ENCODE peak calls at places on chromosomes 2 and 18, in six cellular contexts. I is pancreas; Q is SJSA1; Z is naive thymus-derived CD4-positive, alpha-beta T cell; U is psoas muscle; S is right cardiac atrium. B is an unnamed sample.
A peak's percentile ranks its signal among the peaks of the same experiment; 100 is the strongest.

GRCh38 chr18:78473563-78473962 is 506.1 kb upstream of the SALL3 start:
- DNase-seq in I (no peak), Q (no peak), U (no peak), S (no peak), Z (no peak), B (no peak)

GRCh38 chr2:176562359-176563043 is 293.3 kb downstream of the MTX2 start:
- DNase-seq in S (no peak), Z (no peak), U (no peak), I (no peak), Q (peak; percentile 48), B (no peak)

GRCh38 chr2:84905181-84906107 is at the start of gene TMSB10:
- DNase-seq in Z (peak; percentile 95), Q (peak; percentile 95), S (peak; percentile 92), I (peak; percentile 81), U (peak; percentile 92), B (peak; percentile 80)

GRCh38 chr2:128472789-128473174 is 154.1 kb upstream of the HS6ST1 start:
- DNase-seq in I (no peak), U (no peak), Q (no peak), S (no peak), Z (no peak), B (no peak)

GRCh38 chr2:69636395-69636794 is 7.1 kb downstream of the AAK1 start:
- DNase-seq in Z (no peak), Q (no peak), U (no peak), S (no peak), I (no peak), B (no peak)

GRCh38 chr2:221501210-221501882 is 70.8 kb downstream of the EPHA4 start:
- DNase-seq in U (no peak), I (no peak), S (no peak), Z (no peak), Q (no peak), B (no peak)

GRCh38 chr2:101518470-101519172 is 43.7 kb upstream of the RFX8 start:
- DNase-seq in I (peak; percentile 51), S (no peak), Q (peak; percentile 55), Z (no peak), U (no peak), B (peak; percentile 63)

GRCh38 chr2:25976884-25977741 is 5.2 kb downstream of the KIF3C start:
- DNase-seq in Z (no peak), Q (no peak), I (no peak), U (no peak), S (no peak), B (no peak)

GRCh38 chr2:14781148-14781547 is 148.6 kb downstream of the LRATD1 start:
- DNase-seq in U (no peak), Z (no peak), Q (no peak), I (no peak), S (no peak), B (no peak)

GRCh38 chr2:54597153-54597827 is 126.2 kb upstream of the EML6 start:
- DNase-seq in Z (no peak), S (peak; percentile 42), U (peak; percentile 74), I (peak; percentile 77), Q (no peak), B (no peak)

GRCh38 chr18:75253784-75254183 is 43.2 kb downstream of the TSHZ1 start:
- DNase-seq in Z (no peak), Q (no peak), U (no peak), S (no peak), I (no peak), B (no peak)

GRCh38 chr18:64017870-64018269 is 48.0 kb downstream of the SERPINB8 start:
- DNase-seq in Q (no peak), I (no peak), Z (no peak), U (no peak), S (no peak), B (no peak)

GRCh38 chr18:25737710-25738251 is 352.6 kb downstream of the SS18 start:
- DNase-seq in I (no peak), Z (no peak), Q (peak; percentile 88), S (no peak), U (no peak), B (no peak)

GRCh38 chr2:72198532-72199241 is 51.0 kb upstream of the CYP26B1 start:
- DNase-seq in Q (no peak), I (no peak), S (peak; percentile 18), Z (no peak), U (no peak), B (no peak)

GRCh38 chr18:62690416-62690815 is 24.9 kb upstream of the PHLPP1 start:
- DNase-seq in I (no peak), U (no peak), Q (no peak), S (no peak), Z (no peak), B (peak; percentile 81)

GRCh38 chr2:240629419-240629967 is 4.2 kb downstream of the GPR35 start:
- DNase-seq in U (peak; percentile 23), Z (no peak), S (no peak), I (no peak), Q (no peak), B (peak; percentile 17)

GRCh38 chr2:168233726-168234406 is 13.5 kb downstream of the STK39 start:
- DNase-seq in Q (no peak), I (no peak), S (no peak), U (no peak), Z (no peak), B (no peak)

GRCh38 chr2:58640042-58640441 is 398.9 kb upstream of the FANCL start:
- DNase-seq in I (no peak), Z (no peak), Q (no peak), U (no peak), S (no peak), B (no peak)

GRCh38 chr2:216426938-216427337 is 14.7 kb downstream of the SMARCAL1 start:
- DNase-seq in U (no peak), Q (peak; percentile 65), Z (no peak), S (no peak), I (no peak), B (peak; percentile 27)

GRCh38 chr2:191749181-191749540 is 71.2 kb downstream of the NABP1 start:
- DNase-seq in Z (no peak), S (no peak), U (no peak), Q (no peak), I (no peak), B (no peak)

GRCh38 chr18:62497171-62497783 is 25.5 kb upstream of the ZCCHC2 start:
- DNase-seq in Q (no peak), S (no peak), U (no peak), I (no peak), Z (no peak), B (no peak)

GRCh38 chr2:237154050-237154638 is 68.5 kb downstream of the COPS8 start:
- DNase-seq in Z (peak; percentile 21), I (no peak), Q (peak; percentile 62), S (no peak), U (no peak), B (no peak)

GRCh38 chr18:57839942-57840381 is 36.8 kb upstream of the ATP8B1 start:
- DNase-seq in Q (no peak), I (no peak), S (no peak), Z (no peak), U (no peak), B (no peak)

GRCh38 chr2:85865539-85866164 is 23.1 kb downstream of the ST3GAL5 start:
- DNase-seq in S (no peak), I (no peak), Q (no peak), Z (no peak), U (no peak), B (no peak)

GRCh38 chr2:219302412-219302968 is 6.7 kb downstream of the PTPRN start:
- DNase-seq in U (no peak), Z (no peak), S (no peak), I (no peak), Q (no peak), B (no peak)

GRCh38 chr2:181955010-181955409 is 30.6 kb upstream of the PPP1R1C start:
- DNase-seq in I (no peak), S (no peak), Z (no peak), Q (no peak), U (no peak), B (no peak)

GRCh38 chr2:64374686-64375085 is 79.3 kb upstream of the LGALSL start:
- DNase-seq in Z (no peak), S (peak; percentile 43), U (peak; percentile 53), Q (no peak), I (peak; percentile 36), B (no peak)

DNA sequence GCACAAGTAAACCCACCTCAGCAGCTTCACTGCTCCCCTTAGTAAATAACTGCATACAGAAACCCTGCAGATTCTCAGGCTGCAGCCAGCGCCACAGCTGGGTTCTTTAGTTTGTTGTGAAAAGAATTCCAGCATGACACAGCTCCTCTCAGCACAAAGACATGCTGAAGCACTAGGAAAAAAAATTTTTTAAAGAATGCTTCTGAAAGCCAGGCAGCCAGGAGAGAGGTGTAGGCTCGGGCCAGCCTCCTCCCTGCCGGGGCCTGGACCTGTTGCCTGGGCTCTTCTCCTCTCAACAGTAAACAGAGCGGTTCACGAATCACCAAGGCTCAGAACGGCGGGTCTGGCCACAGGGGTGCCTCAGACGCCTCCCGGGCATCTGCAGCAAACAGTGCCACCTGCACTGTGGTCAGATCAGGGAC is 95.7 kb upstream of the POU3F3 start:
- DNase-seq in I (no peak), U (no peak), S (no peak), Z (no peak), Q (no peak), B (no peak)
- H3K27ac ChIP-seq in I (no peak overlapping the region), U (no peak overlapping the region), S (no peak overlapping the region), Z (no peak overlapping the region), Q (no peak overlapping the region), B (peak overlapping the region; percentile 67)

GRCh38 chr2:207895236-207895860 is 125.6 kb upstream of the FZD5 start:
- DNase-seq in U (no peak), Q (no peak), Z (no peak), I (no peak), S (no peak), B (no peak)

GRCh38 chr2:207901401-207901800 is 123.9 kb downstream of the PLEKHM3 start:
- DNase-seq in Q (no peak), S (no peak), U (no peak), Z (no peak), I (no peak), B (no peak)

GRCh38 chr2:207896525-207897295 is 127.0 kb upstream of the FZD5 start:
- DNase-seq in Z (no peak), Q (no peak), U (no peak), S (no peak), I (no peak), B (no peak)

GRCh38 chr2:207897541-207898353 is 127.6 kb downstream of the PLEKHM3 start:
- DNase-seq in Q (no peak), U (no peak), S (no peak), I (no peak), Z (no peak), B (no peak)

DNA sequence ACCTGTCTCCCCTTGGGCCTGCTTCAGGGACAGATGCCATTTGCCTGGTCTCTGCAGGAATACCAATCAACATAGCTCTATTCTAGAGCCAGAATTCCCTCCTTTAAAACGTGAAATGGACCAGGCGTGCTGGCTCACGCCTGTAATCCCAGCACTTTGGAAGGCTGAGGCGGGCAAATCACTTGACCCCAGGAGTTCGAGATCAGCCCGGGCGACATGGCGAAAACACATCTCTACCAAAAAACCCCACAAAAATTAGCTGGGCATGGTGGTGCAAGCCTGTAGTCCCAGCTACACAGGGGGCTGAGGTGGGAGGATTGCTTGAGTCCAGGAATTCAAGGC is 127.0 kb downstream of the PLEKHM3 start:
- DNase-seq in I (no peak), S (no peak), U (no peak), Z (no peak), Q (no peak), B (no peak)
- H3K27me3 ChIP-seq in I (no peaks in the 10 kb centered on the region), S (no peaks in the 10 kb centered on the region), U (no peaks in the 10 kb centered on the region), Z (no peaks in the 10 kb centered on the region), Q (no peaks in the 10 kb centered on the region), B (no peaks in the 10 kb centered on the region)

GRCh38 chr2:106863387-106863786 is 22.6 kb downstream of the ST6GAL2 start:
- DNase-seq in U (no peak), Q (no peak), Z (no peak), I (no peak), S (no peak), B (no peak)
- H3K27ac ChIP-seq in U (no peak overlapping the region), Q (no peak overlapping the region), Z (no peak overlapping the region), I (no peak overlapping the region), S (no peak overlapping the region), B (no peak overlapping the region)

GRCh38 chr2:38159621-38160020 is 83.7 kb upstream of the CYP1B1 start:
- DNase-seq in Z (no peak), S (no peak), Q (no peak), I (no peak), U (no peak), B (no peak)
- H3K27me3 ChIP-seq in Z (no peaks in the 10 kb centered on the region), S (no peaks in the 10 kb centered on the region), Q (no peaks in the 10 kb centered on the region), I (no peaks in the 10 kb centered on the region), U (no peaks in the 10 kb centered on the region), B (no peaks in the 10 kb centered on the region)

B was measured in dorsolateral prefrontal cortex.